ENCODE peak calls at places on chromosomes 1 and 21, in nine cellular contexts. M, S, J, R, X, Z, P, A and I are unnamed samples.

GRCh38 chr1:186738896-186739295 is 58.7 kb upstream of the PTGS2 start:
- DNase-seq in M (no peak), S (no peak), J (no peak), R (no peak), X (no peak), Z (no peak), P (peak), A (no peak), I (no peak)

GRCh38 chr21:26125433-26126167 is 45.0 kb downstream of the APP start:
- DNase-seq in M (no peak), S (no peak), J (peak), R (no peak), X (no peak), Z (no peak), P (no peak), A (no peak), I (no peak)

GRCh38 chr1:220325306-220325995 is 53.2 kb upstream of the RAB3GAP2 start:
- DNase-seq in M (no peak), S (no peak), J (no peak), R (no peak), X (no peak), Z (no peak), P (peak), A (no peak), I (no peak)

GRCh38 chr1:42165511-42166210 is 1.1 kb upstream of the GUCA2A start:
- DNase-seq in M (no peak), S (peak), J (no peak), R (no peak), X (peak), Z (peak), P (no peak), A (no peak), I (peak)

GRCh38 chr1:31627301-31627929 is 9.9 kb downstream of the HCRTR1 start:
- DNase-seq in M (no peak), S (peak), J (peak), R (peak), X (no peak), Z (no peak), P (no peak), A (no peak), I (no peak)

GRCh38 chr1:63870152-63870551 is 96.3 kb downstream of the ROR1 start:
- DNase-seq in M (no peak), S (no peak), J (no peak), R (no peak), X (no peak), Z (peak), P (no peak), A (no peak), I (no peak)

GRCh38 chr1:225653463-225654276 is 747 bp upstream of the ENAH start:
- DNase-seq in M (peak), S (peak), J (peak), R (peak), X (peak), Z (peak), P (peak), A (peak), I (peak)

GRCh38 chr1:87572891-87573290 is 244.2 kb downstream of the LMO4 start:
- DNase-seq in M (no peak), S (no peak), J (no peak), R (no peak), X (no peak), Z (no peak), P (no peak), A (no peak), I (no peak)

GRCh38 chr21:15289896-15290841 is 225.4 kb upstream of the NRIP1 start:
- DNase-seq in M (no peak), S (peak), J (no peak), R (peak), X (peak), Z (peak), P (no peak), A (no peak), I (no peak)

GRCh38 chr1:63621698-63622097 is 28.5 kb downstream of the PGM1 start:
- DNase-seq in M (peak), S (no peak), J (peak), R (peak), X (no peak), Z (no peak), P (no peak), A (peak), I (peak)

DNA sequence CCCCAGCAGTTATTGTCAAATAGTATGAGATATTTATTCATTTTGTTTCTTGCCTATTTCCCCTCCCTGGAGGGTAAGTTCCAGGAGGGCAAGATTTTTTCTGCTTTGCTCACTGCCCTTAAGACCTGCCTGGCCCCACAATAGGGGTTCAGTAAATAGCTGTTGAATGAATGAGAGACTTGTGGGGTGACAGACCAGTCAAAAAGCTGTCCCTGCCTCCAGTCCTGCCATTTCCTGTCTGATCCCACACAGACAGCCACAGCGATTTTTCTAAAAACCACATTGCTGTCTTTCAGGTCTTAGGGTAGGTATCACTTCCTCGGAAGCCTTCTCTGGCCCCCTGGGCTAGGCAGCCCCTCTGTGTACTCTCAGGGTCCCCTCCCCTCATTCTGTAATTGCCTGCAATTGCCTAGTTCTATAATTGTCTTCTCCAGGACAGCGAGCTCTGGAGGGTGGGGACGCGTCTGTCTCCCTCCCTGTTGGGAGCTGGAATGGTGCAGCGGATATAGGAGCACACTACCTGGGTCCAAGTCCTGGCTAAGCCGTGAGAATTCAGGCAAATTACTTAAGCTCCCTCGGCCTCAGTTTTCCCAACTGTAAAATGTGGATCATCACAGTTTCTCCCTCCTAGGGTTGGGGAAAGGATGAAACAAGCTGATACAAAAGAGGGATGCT is 1.8 kb upstream of the EXTL1 start:
- DNase-seq in M (peak), S (no peak), J (no peak), R (no peak), X (no peak), Z (no peak), P (peak), A (no peak), I (no peak)
- H3K4me3 ChIP-seq in M (no peak), S (no peak), J (no peak), R (no peak), X (no peak), Z (no peak), P (no peak), A (no peak), I (no peak)

GRCh38 chr1:192005976-192006375 is 152.3 kb upstream of the RGS18 start:
- DNase-seq in M (no peak), S (no peak), J (no peak), R (no peak), X (no peak), Z (no peak), P (no peak), A (no peak), I (peak)

GRCh38 chr1:192008281-192008825 is 149.9 kb upstream of the RGS18 start:
- DNase-seq in M (no peak), S (no peak), J (no peak), R (no peak), X (no peak), Z (no peak), P (no peak), A (no peak), I (no peak)

GRCh38 chr1:192011525-192011924 is 146.7 kb upstream of the RGS18 start:
- DNase-seq in M (no peak), S (no peak), J (no peak), R (no peak), X (no peak), Z (no peak), P (no peak), A (no peak), I (no peak)

GRCh38 chr1:192010406-192010805 is 147.9 kb upstream of the RGS18 start:
- DNase-seq in M (peak), S (no peak), J (peak), R (no peak), X (no peak), Z (no peak), P (peak), A (no peak), I (peak)
- TF ChIP-seq CTCF in M (no peak), S (no peak), J (no peak), R (no peak), X (no peak), Z (no peak), P (no peak), A (no peak), I (no peak)

GRCh38 chr1:54766726-54767125 is 2.4 kb upstream of the PARS2 start:
- DNase-seq in M (no peak), S (no peak), J (no peak), R (no peak), X (no peak), Z (no peak), P (no peak), A (no peak), I (no peak)
- H3K4me3 ChIP-seq in M (no peak), S (no peak), J (no peak), R (no peak), X (no peak), Z (no peak), P (no peak), A (no peak), I (no peak)

GRCh38 chr1:50047916-50048694 is 24.4 kb upstream of the AGBL4 start:
- DNase-seq in M (no peak), S (peak), J (no peak), R (no peak), X (no peak), Z (peak), P (no peak), A (no peak), I (no peak)
- TF ChIP-seq CTCF in M (no peak), S (no peak), J (no peak), R (no peak), X (no peak), Z (peak), P (no peak), A (no peak), I (no peak)

DNA sequence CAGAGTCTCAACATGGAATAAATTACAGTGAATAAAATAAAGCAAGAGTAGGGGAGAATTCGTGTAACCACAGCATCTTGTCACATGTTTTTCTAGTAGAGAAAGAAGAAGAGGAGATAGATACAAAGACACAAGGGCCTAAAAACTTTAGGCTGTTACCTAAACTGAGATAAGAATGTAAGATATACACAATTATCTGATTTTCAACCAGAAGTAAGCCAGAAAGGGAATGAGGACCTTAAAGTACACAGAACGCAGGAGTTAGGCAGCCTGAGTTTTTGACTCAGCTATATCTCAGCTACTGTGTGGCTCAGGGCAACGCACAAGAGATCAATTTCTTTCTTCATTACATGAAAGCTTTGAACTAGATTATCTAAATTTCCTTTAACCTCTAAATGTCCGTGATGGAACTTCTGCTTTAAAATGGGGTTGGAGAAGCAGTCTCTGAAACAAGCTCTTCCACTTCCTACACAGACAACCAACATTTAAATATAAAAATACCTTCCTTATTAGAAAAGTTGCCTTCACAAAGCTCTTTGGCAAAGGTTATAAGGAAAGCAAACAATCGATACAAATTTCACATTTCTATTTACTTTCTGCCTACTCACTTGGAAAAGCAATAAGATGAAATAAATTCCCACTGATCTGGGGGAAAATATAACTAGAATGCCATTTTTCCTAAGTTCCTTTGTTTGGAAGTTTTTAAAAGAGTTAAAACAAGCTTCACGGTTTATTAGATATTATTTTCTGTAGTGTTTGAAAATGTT is 5.2 kb upstream of the RGS13 start:
- DNase-seq in M (no peak), S (no peak), J (no peak), R (no peak), X (no peak), Z (no peak), P (no peak), A (no peak), I (no peak)
- H3K4me3 ChIP-seq in M (no peak), S (no peak), J (no peak), R (no peak), X (no peak), Z (no peak), P (no peak), A (no peak), I (no peak)

GRCh38 chr1:210264521-210265380 is 32.2 kb downstream of the SERTAD4 start:
- DNase-seq in M (no peak), S (no peak), J (peak), R (no peak), X (no peak), Z (peak), P (no peak), A (no peak), I (peak)
- TF ChIP-seq CTCF in M (no peak), S (peak), J (peak), R (no peak), X (no peak), Z (peak), P (no peak), A (peak), I (peak)

DNA sequence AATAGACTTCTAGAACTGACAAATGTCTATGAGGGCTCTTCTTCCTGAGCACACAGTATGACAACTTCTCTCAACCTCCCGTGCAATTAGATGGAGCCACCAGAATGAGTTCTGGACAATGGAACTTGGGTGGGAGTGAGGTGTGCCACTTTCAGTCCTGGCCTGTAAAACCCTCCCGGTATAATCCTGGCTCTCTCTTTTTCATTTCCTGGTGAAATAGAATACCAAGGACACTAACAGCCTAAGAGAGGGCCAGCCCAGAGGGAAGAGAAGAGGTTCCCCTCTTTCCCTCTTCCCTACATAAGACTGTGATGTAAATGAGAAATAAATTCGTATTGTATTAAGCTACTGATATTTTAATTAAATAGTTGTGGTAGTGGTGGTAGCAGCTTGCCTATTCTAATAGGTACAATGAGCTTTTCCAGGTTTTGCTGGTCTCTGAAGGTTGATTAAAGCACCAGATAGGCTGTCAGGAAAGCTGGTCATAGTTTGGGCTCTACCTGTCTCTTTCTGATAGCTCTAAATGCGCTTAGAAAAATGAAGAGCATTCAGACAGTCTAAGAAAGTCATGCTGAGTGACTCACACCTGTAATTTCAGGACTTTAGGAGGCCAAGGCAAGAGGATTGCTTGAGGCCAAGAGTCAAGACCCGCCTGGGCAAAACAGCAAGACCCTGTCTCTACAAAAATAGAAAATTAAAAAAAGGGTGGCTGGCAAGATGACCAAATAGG is 108.6 kb upstream of the ZNF644 start:
- DNase-seq in M (no peak), S (no peak), J (no peak), R (no peak), X (no peak), Z (no peak), P (no peak), A (no peak), I (no peak)
- H3K4me3 ChIP-seq in M (no peak), S (no peak), J (no peak), R (no peak), X (no peak), Z (no peak), P (no peak), A (no peak), I (no peak)